ENCODE peak calls at places on chromosomes 3 and 15, in nine cellular contexts. Z, D, C, W, J, X, F, R and N are unnamed samples.

GRCh38 chr3:187714404-187714979 is 12.1 kb upstream of the RTP2 start:
- DNase-seq in W (peak), X (peak), D (no peak), F (peak), C (peak), R (peak), J (peak), Z (no peak), N (peak)

GRCh38 chr3:157109267-157110141 is 50.4 kb downstream of the CCNL1 start:
- DNase-seq in J (peak), D (no peak), Z (no peak), X (no peak), F (no peak), C (no peak), W (no peak), R (no peak), N (peak)

GRCh38 chr3:63911395-63911900 is 735 bp downstream of the SCAANT1 start:
- DNase-seq in F (no peak), X (no peak), D (no peak), W (no peak), R (no peak), J (peak), C (peak), Z (no peak), N (peak)

GRCh38 chr3:101928890-101929289 is 79.6 kb downstream of the NFKBIZ start:
- DNase-seq in D (no peak), Z (no peak), F (peak), J (peak), R (no peak), X (no peak), W (no peak), C (peak), N (no peak)

GRCh38 chr15:60406513-60407124 is 8.8 kb upstream of the ANXA2 start:
- DNase-seq in W (no peak), R (no peak), J (no peak), D (no peak), Z (no peak), X (no peak), C (no peak), F (no peak), N (no peak)

GRCh38 chr3:132343018-132343612 is 25.9 kb downstream of the ACP3 start:
- DNase-seq in Z (no peak), C (peak), W (peak), D (peak), R (no peak), F (peak), X (no peak), J (peak), N (peak)

GRCh38 chr3:159898147-159898546 is 90.5 kb upstream of the IL12A start:
- DNase-seq in D (no peak), F (no peak), X (no peak), W (no peak), R (no peak), C (no peak), J (no peak), Z (no peak), N (peak)

GRCh38 chr15:80489030-80489594 is 84.9 kb downstream of the ARNT2 start:
- DNase-seq in D (peak), C (peak), F (peak), R (no peak), J (peak), W (no peak), Z (no peak), X (no peak), N (peak)

GRCh38 chr3:157294444-157294843 is 134.5 kb upstream of the CCNL1 start:
- DNase-seq in X (no peak), D (no peak), C (peak), Z (no peak), J (peak), F (no peak), R (no peak), W (no peak), N (no peak)

GRCh38 chr15:90836296-90836871 is 32.0 kb upstream of the FURIN start:
- DNase-seq in D (peak), C (peak), R (no peak), W (no peak), X (no peak), F (peak), J (peak), Z (no peak), N (peak)

GRCh38 chr3:132236701-132237651 is 80.2 kb upstream of the ACP3 start:
- DNase-seq in F (no peak), W (no peak), J (no peak), D (no peak), C (no peak), Z (no peak), X (no peak), R (no peak), N (no peak)

GRCh38 chr3:51269466-51269865 is 115.6 kb upstream of the MANF start:
- DNase-seq in C (peak), J (peak), W (no peak), X (no peak), F (peak), R (no peak), Z (no peak), D (peak), N (no peak)

GRCh38 chr3:28950614-28951013 is 330.3 kb upstream of the RBMS3 start:
- DNase-seq in J (no peak), R (no peak), C (no peak), D (no peak), X (no peak), W (no peak), Z (no peak), F (no peak), N (no peak)

GRCh38 chr3:50652709-50653108 is 22.0 kb upstream of the DOCK3 start:
- DNase-seq in X (no peak), Z (no peak), J (no peak), D (no peak), C (no peak), F (no peak), W (peak), R (peak), N (peak)

GRCh38 chr3:136546718-136547117 is 205.5 kb downstream of the STAG1 start:
- DNase-seq in W (peak), J (peak), Z (no peak), D (no peak), F (no peak), R (no peak), C (peak), X (no peak), N (peak)

GRCh38 chr15:27869697-27870281 is 229.3 kb downstream of the OCA2 start:
- DNase-seq in F (no peak), D (no peak), W (no peak), X (no peak), J (no peak), Z (no peak), R (no peak), C (no peak), N (no peak)

GRCh38 chr3:124053871-124054270 is 61.9 kb upstream of the ROPN1 start:
- DNase-seq in D (no peak), J (no peak), R (no peak), C (peak), F (no peak), Z (no peak), X (no peak), W (no peak), N (no peak)

GRCh38 chr3:76685858-76686257 is 354.0 kb upstream of the ROBO2 start:
- DNase-seq in Z (no peak), J (no peak), W (no peak), C (peak), D (no peak), R (no peak), F (no peak), X (no peak), N (no peak)

GRCh38 chr3:38582316-38582715 is 67.2 kb downstream of the SCN5A start:
- DNase-seq in C (no peak), Z (no peak), X (no peak), F (no peak), W (no peak), D (no peak), J (no peak), R (no peak), N (no peak)

GRCh38 chr15:40843885-40844542 is at the start of gene SPINT1:
- DNase-seq in Z (no peak), R (no peak), J (no peak), D (no peak), C (peak), F (no peak), X (peak), W (no peak), N (no peak)

GRCh38 chr15:40844543-40844981 is 714 bp downstream of the SPINT1 start:
- DNase-seq in X (peak), Z (no peak), C (peak), W (no peak), F (no peak), J (no peak), D (no peak), R (no peak), N (no peak)

GRCh38 chr15:40845036-40845435 is 1.2 kb downstream of the SPINT1 start:
- DNase-seq in Z (no peak), C (no peak), D (no peak), J (no peak), F (no peak), X (no peak), W (no peak), R (no peak), N (no peak)

GRCh38 chr15:40846846-40847224 is 3.0 kb downstream of the SPINT1 start:
- DNase-seq in J (no peak), Z (no peak), F (no peak), W (no peak), D (no peak), R (no peak), C (no peak), X (no peak), N (no peak)

GRCh38 chr15:40845511-40846284 is 1.9 kb downstream of the SPINT1 start:
- DNase-seq in X (no peak), J (no peak), W (no peak), Z (no peak), F (no peak), D (no peak), C (peak), R (no peak), N (no peak)
- H3K4me3 ChIP-seq in X (no peak), J (no peak), W (no peak), Z (no peak), F (no peak), D (no peak), C (no peak), R (no peak), N (no peak)

GRCh38 chr3:13085081-13085845 is 12.0 kb upstream of the IQSEC1 start:
- DNase-seq in X (no peak), R (no peak), D (no peak), C (no peak), F (no peak), W (peak), J (no peak), Z (no peak), N (no peak)

GRCh38 chr3:13086594-13086993 is 13.4 kb upstream of the IQSEC1 start:
- DNase-seq in F (no peak), C (no peak), R (no peak), X (peak), D (no peak), W (peak), J (no peak), Z (no peak), N (no peak)

GRCh38 chr3:13088020-13089006 is 15.1 kb upstream of the IQSEC1 start:
- DNase-seq in R (no peak), Z (no peak), D (no peak), J (no peak), C (no peak), W (peak), F (no peak), X (peak), N (no peak)

GRCh38 chr3:13085846-13086179 is 12.6 kb upstream of the IQSEC1 start:
- DNase-seq in R (no peak), C (no peak), J (no peak), F (no peak), D (no peak), Z (no peak), X (no peak), W (peak), N (no peak)

GRCh38 chr3:13087320-13087985 is 14.2 kb upstream of the IQSEC1 start:
- DNase-seq in C (no peak), R (no peak), Z (no peak), X (no peak), W (peak), D (no peak), F (no peak), J (no peak), N (no peak)
- H3K4me3 ChIP-seq in C (no peak), R (no peak), Z (no peak), X (no peak), W (peak), D (no peak), F (no peak), J (no peak), N (no peak)

DNA sequence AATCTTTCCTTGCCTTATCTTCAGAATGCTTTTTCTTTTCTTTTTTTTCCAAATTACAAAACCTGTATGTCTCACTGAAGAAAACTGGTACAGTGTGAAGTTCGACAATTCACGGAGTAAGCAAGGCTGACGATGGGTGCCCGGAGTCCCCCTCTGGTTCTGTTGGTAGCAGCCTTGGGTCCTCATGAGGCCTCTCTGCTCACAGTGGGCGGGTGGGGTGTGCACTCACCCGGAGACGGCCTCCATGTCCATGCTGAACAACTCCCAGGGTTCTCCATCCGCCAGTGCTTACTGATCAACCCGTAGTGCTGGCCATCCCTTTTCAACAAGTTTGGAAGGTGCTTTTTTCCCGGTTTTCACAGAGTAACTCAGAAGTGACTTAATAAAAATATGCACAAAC is 23.5 kb downstream of the LRRK1 start:
- DNase-seq in J (no peak), Z (no peak), F (no peak), C (no peak), X (peak), R (no peak), W (no peak), D (no peak), N (no peak)
- H3K4me3 ChIP-seq in J (no peak), Z (no peak), F (no peak), C (no peak), X (no peak), R (no peak), W (no peak), D (no peak), N (no peak)

DNA sequence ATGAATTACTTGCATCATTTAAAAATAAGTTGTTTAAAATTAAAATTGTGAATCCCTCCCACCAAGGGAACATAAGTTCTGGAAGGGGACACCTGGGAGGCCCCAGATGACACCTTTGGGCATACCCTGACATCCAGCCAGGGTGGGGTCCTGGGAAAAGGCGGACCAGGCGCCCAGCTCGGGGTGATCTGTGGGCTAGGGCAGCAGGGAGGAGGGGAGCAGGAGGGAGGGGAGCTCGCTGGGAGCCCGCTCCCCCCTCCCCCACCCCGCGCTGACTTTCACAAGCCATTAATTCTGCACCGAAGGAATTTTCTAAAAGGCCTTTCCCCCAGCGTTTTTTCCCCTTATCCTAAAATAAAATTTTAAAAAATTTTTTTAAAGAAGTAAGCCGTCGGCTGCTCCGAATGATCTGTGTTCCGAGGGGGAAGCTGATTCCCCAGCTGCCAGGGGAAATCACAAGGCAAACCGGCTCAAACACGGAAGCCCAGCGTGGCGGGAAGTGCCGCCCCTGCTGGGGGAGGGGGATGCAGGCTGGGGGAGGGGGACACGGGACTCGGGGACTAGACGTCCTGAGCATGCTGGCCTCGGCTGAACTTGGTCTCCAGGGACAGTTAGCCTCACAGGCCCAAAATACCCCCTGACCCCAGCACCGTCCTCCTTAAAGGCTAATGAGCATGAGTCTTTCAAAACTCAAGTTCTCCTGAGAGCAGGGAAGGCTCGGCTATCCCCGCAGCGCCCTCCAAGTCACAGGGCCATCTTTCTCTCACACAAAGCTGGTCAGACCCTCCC is 13.9 kb downstream of the PLXND1 start:
- DNase-seq in Z (no peak), C (no peak), W (no peak), X (no peak), D (no peak), J (peak), R (no peak), F (no peak), N (peak)
- H3K4me3 ChIP-seq in Z (no peak), C (no peak), W (no peak), X (no peak), D (no peak), J (no peak), R (no peak), F (no peak), N (no peak)

DNA sequence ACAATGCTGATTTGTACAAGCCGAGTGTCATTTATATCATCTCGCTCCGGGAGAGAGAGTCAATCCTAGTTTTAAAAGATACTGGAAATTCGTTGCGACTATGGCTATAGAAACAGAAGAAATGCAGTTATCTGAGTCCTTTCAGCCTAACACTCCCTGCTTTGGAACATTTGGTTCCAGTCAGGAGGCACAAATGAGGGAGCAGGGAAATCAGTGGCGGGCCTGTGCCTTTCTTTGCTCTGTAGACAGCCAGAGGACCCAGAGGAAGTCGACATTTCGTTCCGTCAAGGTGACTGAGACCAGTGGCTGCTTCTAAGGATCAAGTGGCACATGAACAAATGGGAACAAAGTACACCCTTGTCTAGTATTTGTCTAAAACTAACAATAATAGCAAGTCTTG is 745 bp upstream of the RIOX2 start:
- DNase-seq in J (no peak), C (no peak), Z (no peak), X (no peak), F (no peak), W (no peak), R (no peak), D (no peak), N (no peak)
- H3K4me3 ChIP-seq in J (no peak), C (no peak), Z (no peak), X (peak), F (no peak), W (peak), R (peak), D (no peak), N (peak)